ENCODE peak calls at places on chromosome 15, in seven cellular contexts. Z is HepG2, G is GM12878, A is H1, U is SK-N-SH, V is GM12892, S is K562. K is an unnamed sample.

GRCh38 chr15:57092252-57092651 is 173.8 kb downstream of the TCF12 start:
- DNase-seq in G (no peak), A (no peak), S (no peak), V (no peak), U (no peak), Z (no peak), K (no peak)

GRCh38 chr15:83436513-83437158 is 10.5 kb upstream of the SH3GL3 start:
- DNase-seq in U (peak), Z (peak), G (no peak), S (peak), A (no peak), V (no peak), K (no peak)

GRCh38 chr15:72117448-72117697 is 577 bp downstream of the MYO9A start:
- DNase-seq in A (peak), S (peak), V (peak), G (no peak), U (peak), Z (peak), K (peak)

GRCh38 chr15:88900309-88900981 is 5.1 kb upstream of the HAPLN3 start:
- DNase-seq in Z (no peak), V (no peak), U (no peak), G (no peak), S (no peak), A (no peak), K (no peak)

GRCh38 chr15:58632789-58633188 is 116.7 kb downstream of the ADAM10 start:
- DNase-seq in U (no peak), A (no peak), V (no peak), G (no peak), S (no peak), Z (no peak), K (no peak)

GRCh38 chr15:44137750-44138149 is 57.3 kb downstream of the FRMD5 start:
- DNase-seq in Z (no peak), G (no peak), A (no peak), S (no peak), V (no peak), U (peak), K (no peak)

GRCh38 chr15:48644827-48645557 is 517 bp downstream of the FBN1 start:
- DNase-seq in S (no peak), A (no peak), V (peak), Z (no peak), U (peak), G (no peak), K (peak)

GRCh38 chr15:70835826-70836225 is 18.1 kb downstream of the LARP6 start:
- DNase-seq in V (no peak), U (no peak), S (no peak), A (no peak), Z (no peak), G (no peak), K (no peak)

GRCh38 chr15:49865925-49866757 is 245.3 kb downstream of the DTWD1 start:
- DNase-seq in U (no peak), G (no peak), S (no peak), Z (no peak), A (no peak), V (no peak), K (no peak)

GRCh38 chr15:51878446-51879386 is 49.3 kb downstream of the TMOD3 start:
- DNase-seq in U (no peak), G (no peak), Z (no peak), S (peak), A (no peak), V (no peak), K (no peak)

GRCh38 chr15:76566276-76566675 is 229.7 kb downstream of the ISL2 start:
- DNase-seq in V (no peak), S (no peak), A (no peak), G (no peak), U (no peak), Z (no peak), K (no peak)

GRCh38 chr15:95302206-95302605 is 1028.3 kb upstream of the NR2F2 start:
- DNase-seq in Z (no peak), V (no peak), S (no peak), G (no peak), U (no peak), A (no peak), K (no peak)

GRCh38 chr15:67521770-67522568 is 1.0 kb downstream of the C15orf61 start:
- DNase-seq in V (no peak), Z (no peak), U (peak), A (no peak), G (no peak), S (no peak), K (no peak)

GRCh38 chr15:34793901-34794300 is 1.4 kb downstream of the ACTC1 start:
- DNase-seq in Z (no peak), S (no peak), G (no peak), U (no peak), V (no peak), A (no peak), K (no peak)

GRCh38 chr15:40512440-40512839 is 41.7 kb downstream of the CHST14 start:
- DNase-seq in G (no peak), S (no peak), A (no peak), V (no peak), U (no peak), Z (no peak), K (no peak)

GRCh38 chr15:47334805-47335204 is 382.5 kb upstream of the SEMA6D start:
- DNase-seq in U (no peak), A (no peak), S (no peak), V (no peak), G (no peak), Z (no peak), K (no peak)

GRCh38 chr15:68389041-68389930 is 42.7 kb downstream of the ITGA11 start:
- DNase-seq in Z (no peak), V (no peak), S (no peak), A (no peak), G (no peak), U (no peak), K (no peak)

GRCh38 chr15:40762919-40763800 is 708 bp upstream of the GCHFR start:
- DNase-seq in A (no peak), G (no peak), Z (peak), V (peak), S (peak), U (peak), K (peak)

GRCh38 chr15:67927501-67928156 is 87.8 kb upstream of the RNU6-1 start:
- DNase-seq in V (no peak), A (no peak), G (no peak), Z (no peak), U (no peak), S (no peak), K (no peak)

GRCh38 chr15:39426552-39427532 is 154.0 kb upstream of the THBS1 start:
- DNase-seq in S (no peak), G (peak), Z (no peak), V (peak), U (peak), A (no peak), K (peak)

GRCh38 chr15:39142500-39142899 is 438.4 kb upstream of the THBS1 start:
- DNase-seq in V (no peak), A (no peak), G (no peak), Z (no peak), U (no peak), S (no peak), K (no peak)

GRCh38 chr15:30922469-30923311 is 19.0 kb downstream of the FAN1 start:
- DNase-seq in Z (peak), S (no peak), A (peak), V (no peak), U (no peak), G (no peak), K (no peak)

GRCh38 chr15:22919171-22919570 is 61.0 kb downstream of the CYFIP1 start:
- DNase-seq in V (no peak), Z (no peak), U (no peak), A (no peak), S (no peak), G (no peak), K (no peak)

DNA sequence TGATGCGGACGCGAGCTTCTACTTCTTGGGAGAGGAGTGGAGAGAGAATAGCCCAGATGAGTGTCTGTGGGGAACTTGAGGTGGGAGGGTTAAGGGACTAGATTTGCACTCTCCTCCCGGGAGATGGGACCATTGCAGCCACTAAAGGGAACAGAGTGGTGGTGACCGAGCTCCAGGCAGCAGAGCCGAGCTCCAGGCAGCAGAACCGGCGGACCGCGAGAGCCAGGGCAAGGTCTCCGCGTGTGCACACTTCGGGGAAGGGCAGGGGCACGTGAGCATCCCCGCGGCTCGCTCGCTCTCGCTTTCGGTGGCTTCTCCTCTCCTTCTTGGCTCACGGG is 1.1 kb downstream of the IGDCC3 start:
- DNase-seq in U (no peak), A (no peak), S (no peak), G (no peak), V (no peak), Z (no peak), K (no peak)
- TF ChIP-seq TAF1 in U (no peak), A (no peak), S (no peak), G (no peak), V (no peak), Z (no peak), K (no peak)

GRCh38 chr15:86138798-86139197 is 59.1 kb downstream of the AGBL1 start:
- DNase-seq in Z (no peak), G (no peak), V (no peak), S (no peak), A (no peak), U (no peak), K (no peak)

GRCh38 chr15:86139828-86140227 is 60.2 kb downstream of the AGBL1 start:
- DNase-seq in U (peak), A (no peak), Z (no peak), S (peak), V (peak), G (no peak), K (no peak)

GRCh38 chr15:86135030-86135429 is 55.4 kb downstream of the AGBL1 start:
- DNase-seq in A (no peak), S (no peak), U (no peak), G (no peak), Z (no peak), V (no peak), K (no peak)
- TF ChIP-seq TAF1 in A (no peak), S (no peak), U (no peak), G (no peak), Z (no peak), V (no peak), K (no peak)

GRCh38 chr15:80026754-80027153 is 32.7 kb upstream of the ZFAND6 start:
- DNase-seq in V (no peak), S (no peak), G (no peak), Z (no peak), A (no peak), U (no peak), K (no peak)
- TF ChIP-seq TAF1 in V (no peak), S (no peak), G (no peak), Z (no peak), A (no peak), U (no peak), K (no peak)

GRCh38 chr15:27843146-27843545 is 256.0 kb downstream of the OCA2 start:
- DNase-seq in U (no peak), Z (no peak), G (no peak), S (no peak), V (no peak), A (no peak), K (no peak)

GRCh38 chr15:27846722-27847420 is 252.2 kb downstream of the OCA2 start:
- DNase-seq in Z (no peak), A (no peak), S (no peak), U (no peak), V (no peak), G (no peak), K (no peak)

GRCh38 chr15:27847775-27848710 is 251.1 kb downstream of the OCA2 start:
- DNase-seq in A (no peak), U (no peak), V (no peak), G (no peak), Z (no peak), S (no peak), K (no peak)

GRCh38 chr15:27844018-27844666 is 255.0 kb downstream of the OCA2 start:
- DNase-seq in V (no peak), S (no peak), A (no peak), Z (no peak), G (no peak), U (no peak), K (no peak)

DNA sequence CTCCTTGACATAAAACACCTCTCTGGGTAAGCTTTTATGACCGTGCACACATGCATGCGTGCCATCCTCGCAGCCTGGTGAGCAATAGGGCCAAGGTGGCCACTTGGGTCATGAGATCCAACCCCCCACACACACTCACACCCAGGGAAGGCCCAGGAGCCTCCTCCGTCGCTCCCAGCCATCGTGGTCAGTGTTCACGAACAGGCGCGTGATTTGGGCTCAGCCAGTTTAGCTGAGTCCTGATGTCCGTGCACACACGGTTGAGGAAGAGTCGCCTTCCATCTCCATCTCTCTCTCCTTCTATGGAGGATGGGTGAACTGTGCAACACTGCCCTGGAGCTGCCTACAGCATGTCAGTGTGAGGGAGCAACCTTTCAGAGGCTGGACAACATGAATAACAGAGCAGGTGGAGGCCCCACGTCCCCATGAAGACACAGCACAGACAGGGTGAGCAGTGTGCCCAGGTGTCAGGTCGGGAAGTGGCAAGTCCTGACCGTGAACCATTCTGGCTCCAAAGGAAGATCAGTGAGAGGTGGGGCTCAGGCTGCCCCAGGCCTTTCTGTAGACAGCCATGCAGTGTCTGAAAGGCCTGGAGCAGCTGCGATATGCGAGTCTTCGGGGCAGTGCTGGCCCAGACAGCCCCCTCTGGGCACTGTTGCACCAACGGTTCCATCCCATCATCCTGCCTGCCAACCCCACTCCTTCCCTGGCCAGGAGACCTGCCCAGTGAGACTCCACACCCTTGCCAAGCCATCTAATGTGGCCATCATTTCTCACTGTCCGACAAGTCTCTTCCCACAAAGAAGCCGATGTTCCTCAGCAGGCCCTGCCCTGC is 253.4 kb downstream of the OCA2 start:
- DNase-seq in A (no peak), U (no peak), G (no peak), S (no peak), Z (no peak), V (no peak), K (no peak)
- TF ChIP-seq TAF1 in A (no peak), U (no peak), G (no peak), S (no peak), Z (no peak), V (no peak), K (no peak)

GRCh38 chr15:77599899-77600298 is 32.8 kb downstream of the LINGO1 start:
- DNase-seq in V (no peak), S (peak), U (peak), Z (peak), G (no peak), A (no peak), K (no peak)
- TF ChIP-seq TAF1 in V (no peak), S (no peak), U (no peak), Z (no peak), G (no peak), A (no peak), K (no peak)

GRCh38 chr15:86541540-86541939 is 461.9 kb downstream of the AGBL1 start:
- DNase-seq in V (no peak), A (no peak), G (no peak), U (no peak), Z (no peak), S (no peak), K (no peak)
- TF ChIP-seq TAF1 in V (no peak), A (no peak), G (no peak), U (no peak), Z (no peak), S (no peak), K (no peak)

GRCh38 chr15:63900306-63900705 is 66.6 kb upstream of the HERC1 start:
- DNase-seq in U (no peak), V (no peak), G (no peak), Z (no peak), S (no peak), A (no peak), K (no peak)
- TF ChIP-seq TAF1 in U (no peak), V (no peak), G (no peak), Z (no peak), S (no peak), A (no peak), K (no peak)